ENCODE peak calls at places on chromosomes 16 and 17, in nine cellular contexts. One of them, this sample, is unnamed.

GRCh38 chr17:63830904-63831491 is 3.5 kb upstream of the FTSJ3 start:
- DNase-seq in activated CD4-positive, alpha-beta T cell treated with anti-CD3 and anti-CD28 coated beads, Interleukin-2, amount 50 U/mL, for 1 hour: no peak
- DNase-seq in foreskin keratinocyte: no peak
- DNase-seq in cardiac fibroblast: no peak
- DNase-seq in KBM-7: no peak
- DNase-seq in ELF-1: no peak
- DNase-seq in SHP77: no peak
- DNase-seq in neural crest cell: no peak
- DNase-seq in tibial nerve: no peak
- DNase-seq in this sample: no peak

GRCh38 chr17:4485676-4486646 is 12.7 kb upstream of the SPNS2 start:
- DNase-seq in activated CD4-positive, alpha-beta T cell treated with anti-CD3 and anti-CD28 coated beads, Interleukin-2, amount 50 U/mL, for 1 hour: peak; percentile 43
- DNase-seq in foreskin keratinocyte: no peak
- DNase-seq in cardiac fibroblast: no peak
- DNase-seq in KBM-7: no peak
- DNase-seq in ELF-1: no peak
- DNase-seq in SHP77: no peak
- DNase-seq in neural crest cell: no peak
- DNase-seq in tibial nerve: no peak
- DNase-seq in this sample: no peak

GRCh38 chr17:32117399-32117798 is 24.9 kb upstream of the RHOT1 start:
- DNase-seq in activated CD4-positive, alpha-beta T cell treated with anti-CD3 and anti-CD28 coated beads, Interleukin-2, amount 50 U/mL, for 1 hour: no peak
- DNase-seq in foreskin keratinocyte: no peak
- DNase-seq in cardiac fibroblast: no peak
- DNase-seq in KBM-7: no peak
- DNase-seq in ELF-1: no peak
- DNase-seq in SHP77: no peak
- DNase-seq in neural crest cell: no peak
- DNase-seq in tibial nerve: no peak
- DNase-seq in this sample: no peak

GRCh38 chr17:35373984-35374765 is 754 bp upstream of the SLFN11 start:
- DNase-seq in activated CD4-positive, alpha-beta T cell treated with anti-CD3 and anti-CD28 coated beads, Interleukin-2, amount 50 U/mL, for 1 hour: peak; percentile 16
- DNase-seq in foreskin keratinocyte: no peak
- DNase-seq in cardiac fibroblast: peak; percentile 72
- DNase-seq in KBM-7: peak; percentile 72
- DNase-seq in ELF-1: peak; percentile 35
- DNase-seq in SHP77: no peak
- DNase-seq in neural crest cell: peak; percentile 16
- DNase-seq in tibial nerve: peak; percentile 57
- DNase-seq in this sample: peak; percentile 58

GRCh38 chr16:3071655-3072054 is 6.2 kb downstream of the IL32 start:
- DNase-seq in activated CD4-positive, alpha-beta T cell treated with anti-CD3 and anti-CD28 coated beads, Interleukin-2, amount 50 U/mL, for 1 hour: no peak
- DNase-seq in foreskin keratinocyte: no peak
- DNase-seq in cardiac fibroblast: no peak
- DNase-seq in KBM-7: no peak
- DNase-seq in ELF-1: no peak
- DNase-seq in SHP77: no peak
- DNase-seq in neural crest cell: no peak
- DNase-seq in tibial nerve: no peak
- DNase-seq in this sample: no peak

GRCh38 chr17:50905460-50905803 is 39.3 kb upstream of the TOB1 start:
- DNase-seq in activated CD4-positive, alpha-beta T cell treated with anti-CD3 and anti-CD28 coated beads, Interleukin-2, amount 50 U/mL, for 1 hour: no peak
- DNase-seq in foreskin keratinocyte: no peak
- DNase-seq in cardiac fibroblast: no peak
- DNase-seq in KBM-7: no peak
- DNase-seq in ELF-1: peak; percentile 69
- DNase-seq in SHP77: peak; percentile 33
- DNase-seq in neural crest cell: no peak
- DNase-seq in tibial nerve: no peak
- DNase-seq in this sample: peak; percentile 96

GRCh38 chr16:239948-240277 is 5.3 kb downstream of the FAM234A start:
- DNase-seq in activated CD4-positive, alpha-beta T cell treated with anti-CD3 and anti-CD28 coated beads, Interleukin-2, amount 50 U/mL, for 1 hour: no peak
- DNase-seq in foreskin keratinocyte: no peak
- DNase-seq in cardiac fibroblast: no peak
- DNase-seq in KBM-7: no peak
- DNase-seq in ELF-1: no peak
- DNase-seq in SHP77: no peak
- DNase-seq in neural crest cell: no peak
- DNase-seq in tibial nerve: no peak
- DNase-seq in this sample: no peak

GRCh38 chr17:953767-954166 is 25.8 kb downstream of the NXN start:
- DNase-seq in activated CD4-positive, alpha-beta T cell treated with anti-CD3 and anti-CD28 coated beads, Interleukin-2, amount 50 U/mL, for 1 hour: no peak
- DNase-seq in foreskin keratinocyte: no peak
- DNase-seq in cardiac fibroblast: no peak
- DNase-seq in KBM-7: no peak
- DNase-seq in ELF-1: no peak
- DNase-seq in SHP77: no peak
- DNase-seq in neural crest cell: no peak
- DNase-seq in tibial nerve: no peak
- DNase-seq in this sample: no peak

GRCh38 chr17:5467416-5467815 is 1.4 kb downstream of the DHX33 start:
- DNase-seq in activated CD4-positive, alpha-beta T cell treated with anti-CD3 and anti-CD28 coated beads, Interleukin-2, amount 50 U/mL, for 1 hour: no peak
- DNase-seq in foreskin keratinocyte: no peak
- DNase-seq in cardiac fibroblast: no peak
- DNase-seq in KBM-7: no peak
- DNase-seq in ELF-1: peak; percentile 13
- DNase-seq in SHP77: no peak
- DNase-seq in neural crest cell: no peak
- DNase-seq in tibial nerve: no peak
- DNase-seq in this sample: no peak

GRCh38 chr16:48526058-48526957 is 83.7 kb downstream of the N4BP1 start:
- DNase-seq in activated CD4-positive, alpha-beta T cell treated with anti-CD3 and anti-CD28 coated beads, Interleukin-2, amount 50 U/mL, for 1 hour: no peak
- DNase-seq in foreskin keratinocyte: peak; percentile 62
- DNase-seq in cardiac fibroblast: peak; percentile 21
- DNase-seq in KBM-7: no peak
- DNase-seq in ELF-1: peak; percentile 76
- DNase-seq in SHP77: peak; percentile 71
- DNase-seq in neural crest cell: no peak
- DNase-seq in tibial nerve: no peak
- DNase-seq in this sample: peak; percentile 37

GRCh38 chr17:82334622-82335394 is 1.2 kb upstream of the SECTM1 start:
- DNase-seq in activated CD4-positive, alpha-beta T cell treated with anti-CD3 and anti-CD28 coated beads, Interleukin-2, amount 50 U/mL, for 1 hour: no peak
- DNase-seq in foreskin keratinocyte: no peak
- DNase-seq in cardiac fibroblast: peak; percentile 19
- DNase-seq in KBM-7: peak; percentile 47
- DNase-seq in ELF-1: no peak
- DNase-seq in SHP77: no peak
- DNase-seq in neural crest cell: no peak
- DNase-seq in tibial nerve: no peak
- DNase-seq in this sample: no peak

GRCh38 chr16:86994651-86995171 is 322.5 kb downstream of the C16orf95 start:
- DNase-seq in activated CD4-positive, alpha-beta T cell treated with anti-CD3 and anti-CD28 coated beads, Interleukin-2, amount 50 U/mL, for 1 hour: no peak
- DNase-seq in foreskin keratinocyte: peak; percentile 45
- DNase-seq in cardiac fibroblast: peak; percentile 92
- DNase-seq in KBM-7: no peak
- DNase-seq in ELF-1: peak; percentile 53
- DNase-seq in SHP77: no peak
- DNase-seq in neural crest cell: no peak
- DNase-seq in tibial nerve: no peak
- DNase-seq in this sample: no peak

GRCh38 chr16:77043076-77043475 is 147.9 kb upstream of the MON1B start:
- DNase-seq in activated CD4-positive, alpha-beta T cell treated with anti-CD3 and anti-CD28 coated beads, Interleukin-2, amount 50 U/mL, for 1 hour: no peak
- DNase-seq in foreskin keratinocyte: no peak
- DNase-seq in cardiac fibroblast: peak; percentile 46
- DNase-seq in KBM-7: peak; percentile 8
- DNase-seq in ELF-1: no peak
- DNase-seq in SHP77: peak; percentile 34
- DNase-seq in neural crest cell: no peak
- DNase-seq in tibial nerve: no peak
- DNase-seq in this sample: peak; percentile 8

GRCh38 chr16:49748322-49748721 is 107.6 kb downstream of the ZNF423 start:
- DNase-seq in activated CD4-positive, alpha-beta T cell treated with anti-CD3 and anti-CD28 coated beads, Interleukin-2, amount 50 U/mL, for 1 hour: no peak
- DNase-seq in foreskin keratinocyte: no peak
- DNase-seq in cardiac fibroblast: peak; percentile 58
- DNase-seq in KBM-7: no peak
- DNase-seq in ELF-1: no peak
- DNase-seq in SHP77: no peak
- DNase-seq in neural crest cell: no peak
- DNase-seq in tibial nerve: peak; percentile 45
- DNase-seq in this sample: no peak

GRCh38 chr16:912684-913613 is 57.8 kb downstream of the LMF1 start:
- DNase-seq in activated CD4-positive, alpha-beta T cell treated with anti-CD3 and anti-CD28 coated beads, Interleukin-2, amount 50 U/mL, for 1 hour: no peak
- DNase-seq in foreskin keratinocyte: no peak
- DNase-seq in cardiac fibroblast: no peak
- DNase-seq in KBM-7: no peak
- DNase-seq in ELF-1: no peak
- DNase-seq in SHP77: no peak
- DNase-seq in neural crest cell: peak; percentile 54
- DNase-seq in tibial nerve: no peak
- DNase-seq in this sample: peak; percentile 5

GRCh38 chr17:73369126-73369525 is 57.3 kb upstream of the CDC42EP4 start:
- DNase-seq in activated CD4-positive, alpha-beta T cell treated with anti-CD3 and anti-CD28 coated beads, Interleukin-2, amount 50 U/mL, for 1 hour: no peak
- DNase-seq in foreskin keratinocyte: no peak
- DNase-seq in cardiac fibroblast: no peak
- DNase-seq in KBM-7: no peak
- DNase-seq in ELF-1: peak; percentile 39
- DNase-seq in SHP77: no peak
- DNase-seq in neural crest cell: no peak
- DNase-seq in tibial nerve: no peak
- DNase-seq in this sample: no peak

GRCh38 chr16:50635505-50636392 is 45.4 kb downstream of the SNX20 start:
- DNase-seq in activated CD4-positive, alpha-beta T cell treated with anti-CD3 and anti-CD28 coated beads, Interleukin-2, amount 50 U/mL, for 1 hour: no peak
- DNase-seq in foreskin keratinocyte: no peak
- DNase-seq in cardiac fibroblast: no peak
- DNase-seq in KBM-7: peak; percentile 28
- DNase-seq in ELF-1: peak; percentile 67
- DNase-seq in SHP77: no peak
- DNase-seq in neural crest cell: no peak
- DNase-seq in tibial nerve: no peak
- DNase-seq in this sample: no peak

GRCh38 chr17:8807070-8807550 is 7.9 kb upstream of the MFSD6L start:
- DNase-seq in activated CD4-positive, alpha-beta T cell treated with anti-CD3 and anti-CD28 coated beads, Interleukin-2, amount 50 U/mL, for 1 hour: no peak
- DNase-seq in foreskin keratinocyte: peak; percentile 20
- DNase-seq in cardiac fibroblast: peak; percentile 25
- DNase-seq in KBM-7: peak; percentile 63
- DNase-seq in ELF-1: no peak
- DNase-seq in SHP77: no peak
- DNase-seq in neural crest cell: no peak
- DNase-seq in tibial nerve: no peak
- DNase-seq in this sample: no peak

GRCh38 chr16:85302018-85302847 is 190.0 kb upstream of the CIBAR2 start:
- DNase-seq in activated CD4-positive, alpha-beta T cell treated with anti-CD3 and anti-CD28 coated beads, Interleukin-2, amount 50 U/mL, for 1 hour: no peak
- DNase-seq in foreskin keratinocyte: no peak
- DNase-seq in cardiac fibroblast: no peak
- DNase-seq in KBM-7: no peak
- DNase-seq in ELF-1: peak; percentile 63
- DNase-seq in SHP77: no peak
- DNase-seq in neural crest cell: no peak
- DNase-seq in tibial nerve: no peak
- DNase-seq in this sample: no peak

GRCh38 chr17:2008332-2009126 is 16.6 kb downstream of the RTN4RL1 start:
- DNase-seq in activated CD4-positive, alpha-beta T cell treated with anti-CD3 and anti-CD28 coated beads, Interleukin-2, amount 50 U/mL, for 1 hour: no peak
- DNase-seq in foreskin keratinocyte: no peak
- DNase-seq in cardiac fibroblast: no peak
- DNase-seq in KBM-7: no peak
- DNase-seq in ELF-1: peak; percentile 33
- DNase-seq in SHP77: no peak
- DNase-seq in neural crest cell: no peak
- DNase-seq in tibial nerve: no peak
- DNase-seq in this sample: no peak

GRCh38 chr16:2516391-2517240 is 2.9 kb downstream of the ATP6V0C start:
- DNase-seq in activated CD4-positive, alpha-beta T cell treated with anti-CD3 and anti-CD28 coated beads, Interleukin-2, amount 50 U/mL, for 1 hour: no peak
- DNase-seq in foreskin keratinocyte: no peak
- DNase-seq in cardiac fibroblast: no peak
- DNase-seq in KBM-7: peak; percentile 84
- DNase-seq in ELF-1: no peak
- DNase-seq in SHP77: no peak
- DNase-seq in neural crest cell: no peak
- DNase-seq in tibial nerve: no peak
- DNase-seq in this sample: no peak

GRCh38 chr17:62925267-62925836 is 40.7 kb upstream of the TANC2 start:
- DNase-seq in activated CD4-positive, alpha-beta T cell treated with anti-CD3 and anti-CD28 coated beads, Interleukin-2, amount 50 U/mL, for 1 hour: no peak
- DNase-seq in foreskin keratinocyte: no peak
- DNase-seq in cardiac fibroblast: peak; percentile 25
- DNase-seq in KBM-7: no peak
- DNase-seq in ELF-1: no peak
- DNase-seq in SHP77: no peak
- DNase-seq in neural crest cell: no peak
- DNase-seq in tibial nerve: no peak
- DNase-seq in this sample: no peak

GRCh38 chr16:375927-376816 is 5.6 kb downstream of the PGAP6 start:
- DNase-seq in activated CD4-positive, alpha-beta T cell treated with anti-CD3 and anti-CD28 coated beads, Interleukin-2, amount 50 U/mL, for 1 hour: no peak
- DNase-seq in foreskin keratinocyte: no peak
- DNase-seq in cardiac fibroblast: no peak
- DNase-seq in KBM-7: no peak
- DNase-seq in ELF-1: no peak
- DNase-seq in SHP77: no peak
- DNase-seq in neural crest cell: no peak
- DNase-seq in tibial nerve: no peak
- DNase-seq in this sample: no peak

GRCh38 chr16:18803569-18804462 is 2.5 kb upstream of the ARL6IP1 start:
- DNase-seq in activated CD4-positive, alpha-beta T cell treated with anti-CD3 and anti-CD28 coated beads, Interleukin-2, amount 50 U/mL, for 1 hour: no peak
- DNase-seq in foreskin keratinocyte: no peak
- DNase-seq in cardiac fibroblast: peak; percentile 59
- DNase-seq in KBM-7: no peak
- DNase-seq in ELF-1: no peak
- DNase-seq in SHP77: no peak
- DNase-seq in neural crest cell: no peak
- DNase-seq in tibial nerve: no peak
- DNase-seq in this sample: no peak

GRCh38 chr17:10135539-10136257 is 62.7 kb downstream of the GAS7 start:
- DNase-seq in activated CD4-positive, alpha-beta T cell treated with anti-CD3 and anti-CD28 coated beads, Interleukin-2, amount 50 U/mL, for 1 hour: no peak
- DNase-seq in foreskin keratinocyte: no peak
- DNase-seq in cardiac fibroblast: peak; percentile 48
- DNase-seq in KBM-7: peak; percentile 47
- DNase-seq in ELF-1: no peak
- DNase-seq in SHP77: no peak
- DNase-seq in neural crest cell: no peak
- DNase-seq in tibial nerve: peak; percentile 76
- DNase-seq in this sample: no peak

GRCh38 chr16:47198180-47198575 is 54.4 kb upstream of the NETO2 start:
- DNase-seq in activated CD4-positive, alpha-beta T cell treated with anti-CD3 and anti-CD28 coated beads, Interleukin-2, amount 50 U/mL, for 1 hour: no peak
- DNase-seq in foreskin keratinocyte: no peak
- DNase-seq in cardiac fibroblast: peak; percentile 43
- DNase-seq in KBM-7: no peak
- DNase-seq in ELF-1: no peak
- DNase-seq in SHP77: no peak
- DNase-seq in neural crest cell: no peak
- DNase-seq in tibial nerve: no peak
- DNase-seq in this sample: no peak

GRCh38 chr16:55000595-55000994 is 69.9 kb downstream of the IRX5 start:
- DNase-seq in activated CD4-positive, alpha-beta T cell treated with anti-CD3 and anti-CD28 coated beads, Interleukin-2, amount 50 U/mL, for 1 hour: no peak
- DNase-seq in foreskin keratinocyte: no peak
- DNase-seq in cardiac fibroblast: peak; percentile 67
- DNase-seq in KBM-7: no peak
- DNase-seq in ELF-1: no peak
- DNase-seq in SHP77: no peak
- DNase-seq in neural crest cell: no peak
- DNase-seq in tibial nerve: no peak
- DNase-seq in this sample: no peak

GRCh38 chr16:2035431-2036199 is 8.9 kb downstream of the NHERF2 start:
- DNase-seq in activated CD4-positive, alpha-beta T cell treated with anti-CD3 and anti-CD28 coated beads, Interleukin-2, amount 50 U/mL, for 1 hour: no peak
- DNase-seq in foreskin keratinocyte: no peak
- DNase-seq in cardiac fibroblast: peak; percentile 88
- DNase-seq in KBM-7: no peak
- DNase-seq in ELF-1: peak; percentile 58
- DNase-seq in SHP77: peak; percentile 42
- DNase-seq in neural crest cell: no peak
- DNase-seq in tibial nerve: peak; percentile 64
- DNase-seq in this sample: peak; percentile 62

GRCh38 chr17:64448665-64449512 is at the start of gene MILR1:
- DNase-seq in activated CD4-positive, alpha-beta T cell treated with anti-CD3 and anti-CD28 coated beads, Interleukin-2, amount 50 U/mL, for 1 hour: no peak
- DNase-seq in foreskin keratinocyte: peak; percentile 30
- DNase-seq in cardiac fibroblast: peak; percentile 96
- DNase-seq in KBM-7: peak; percentile 95
- DNase-seq in ELF-1: no peak
- DNase-seq in SHP77: no peak
- DNase-seq in neural crest cell: no peak
- DNase-seq in tibial nerve: peak; percentile 58
- DNase-seq in this sample: no peak

GRCh38 chr17:32520737-32521399 is 34.1 kb downstream of the CDK5R1 start:
- DNase-seq in activated CD4-positive, alpha-beta T cell treated with anti-CD3 and anti-CD28 coated beads, Interleukin-2, amount 50 U/mL, for 1 hour: no peak
- DNase-seq in foreskin keratinocyte: no peak
- DNase-seq in cardiac fibroblast: no peak
- DNase-seq in KBM-7: no peak
- DNase-seq in ELF-1: no peak
- DNase-seq in SHP77: no peak
- DNase-seq in neural crest cell: no peak
- DNase-seq in tibial nerve: no peak
- DNase-seq in this sample: no peak

GRCh38 chr17:27986805-27987684 is 55.4 kb upstream of the NLK start:
- DNase-seq in activated CD4-positive, alpha-beta T cell treated with anti-CD3 and anti-CD28 coated beads, Interleukin-2, amount 50 U/mL, for 1 hour: no peak
- DNase-seq in foreskin keratinocyte: no peak
- DNase-seq in cardiac fibroblast: peak; percentile 68
- DNase-seq in KBM-7: peak; percentile 78
- DNase-seq in ELF-1: no peak
- DNase-seq in SHP77: no peak
- DNase-seq in neural crest cell: no peak
- DNase-seq in tibial nerve: no peak
- DNase-seq in this sample: no peak

This sample was measured in NCI-H526 treated with DMSO at 0.1 percent for 48 hours.